ENCODE peak calls at places on chromosomes 4 and X, in seven cellular contexts. One of them, this sample, is unnamed. For H3K36me3, the result is how much of the 10 kb centered on the place peaks cover.

GRCh38 chr4:8411351-8412180 is 29.0 kb downstream of the ACOX3 start:
- DNase-seq in left lung: no peak
- DNase-seq in uterus: no peak
- DNase-seq in psoas muscle: no peak
- DNase-seq in lower lobe of right lung: no peak
- DNase-seq in brain microvascular endothelial cell: no peak
- DNase-seq in left ventricle myocardium inferior: no peak
- DNase-seq in this sample: no peak

GRCh38 chr4:166301266-166301665 is 428.2 kb downstream of the TLL1 start:
- DNase-seq in left lung: no peak
- DNase-seq in uterus: no peak
- DNase-seq in psoas muscle: no peak
- DNase-seq in lower lobe of right lung: no peak
- DNase-seq in brain microvascular endothelial cell: peak
- DNase-seq in left ventricle myocardium inferior: no peak
- DNase-seq in this sample: no peak

GRCh38 chr4:71186566-71187398 is 152.0 kb upstream of the SLC4A4 start:
- DNase-seq in left lung: peak
- DNase-seq in uterus: no peak
- DNase-seq in psoas muscle: peak
- DNase-seq in lower lobe of right lung: peak
- DNase-seq in brain microvascular endothelial cell: no peak
- DNase-seq in left ventricle myocardium inferior: peak
- DNase-seq in this sample: peak

GRCh38 chrX:155068165-155068564 is 2.8 kb downstream of the CMC4 start:
- DNase-seq in left lung: no peak
- DNase-seq in uterus: no peak
- DNase-seq in psoas muscle: no peak
- DNase-seq in lower lobe of right lung: no peak
- DNase-seq in brain microvascular endothelial cell: peak
- DNase-seq in left ventricle myocardium inferior: no peak
- DNase-seq in this sample: no peak

GRCh38 chr4:179858221-179858620 is 2385.0 kb upstream of the TENM3 start:
- DNase-seq in left lung: no peak
- DNase-seq in uterus: no peak
- DNase-seq in psoas muscle: no peak
- DNase-seq in lower lobe of right lung: no peak
- DNase-seq in brain microvascular endothelial cell: no peak
- DNase-seq in left ventricle myocardium inferior: no peak
- DNase-seq in this sample: no peak

GRCh38 chr4:103996059-103996458 is 276.3 kb upstream of the TACR3 start:
- DNase-seq in left lung: no peak
- DNase-seq in uterus: no peak
- DNase-seq in psoas muscle: no peak
- DNase-seq in lower lobe of right lung: no peak
- DNase-seq in brain microvascular endothelial cell: no peak
- DNase-seq in left ventricle myocardium inferior: no peak
- DNase-seq in this sample: no peak

GRCh38 chr4:122606364-122607043 is 14.4 kb downstream of the IL21 start:
- DNase-seq in left lung: no peak
- DNase-seq in uterus: no peak
- DNase-seq in psoas muscle: no peak
- DNase-seq in lower lobe of right lung: no peak
- DNase-seq in brain microvascular endothelial cell: no peak
- DNase-seq in left ventricle myocardium inferior: no peak
- DNase-seq in this sample: no peak

GRCh38 chr4:158018090-158018808 is 154.6 kb downstream of the GASK1B start:
- DNase-seq in left lung: no peak
- DNase-seq in uterus: no peak
- DNase-seq in psoas muscle: no peak
- DNase-seq in lower lobe of right lung: no peak
- DNase-seq in brain microvascular endothelial cell: no peak
- DNase-seq in left ventricle myocardium inferior: no peak
- DNase-seq in this sample: no peak

GRCh38 chr4:16155503-16156169 is 70.6 kb downstream of the TAPT1 start:
- DNase-seq in left lung: no peak
- DNase-seq in uterus: no peak
- DNase-seq in psoas muscle: no peak
- DNase-seq in lower lobe of right lung: no peak
- DNase-seq in brain microvascular endothelial cell: no peak
- DNase-seq in left ventricle myocardium inferior: no peak
- DNase-seq in this sample: no peak

GRCh38 chr4:140374130-140374477 is 658 bp downstream of the SCOC start:
- DNase-seq in left lung: no peak
- DNase-seq in uterus: no peak
- DNase-seq in psoas muscle: no peak
- DNase-seq in lower lobe of right lung: no peak
- DNase-seq in brain microvascular endothelial cell: no peak
- DNase-seq in left ventricle myocardium inferior: no peak
- DNase-seq in this sample: no peak

GRCh38 chr4:17811078-17811603 is 362 bp downstream of the NCAPG start:
- DNase-seq in left lung: no peak
- DNase-seq in uterus: peak
- DNase-seq in psoas muscle: peak
- DNase-seq in lower lobe of right lung: no peak
- DNase-seq in brain microvascular endothelial cell: peak
- DNase-seq in left ventricle myocardium inferior: peak
- DNase-seq in this sample: peak

GRCh38 chr4:223913-224497 is 81.3 kb downstream of the ZNF732 start:
- DNase-seq in left lung: no peak
- DNase-seq in uterus: no peak
- DNase-seq in psoas muscle: no peak
- DNase-seq in lower lobe of right lung: no peak
- DNase-seq in brain microvascular endothelial cell: no peak
- DNase-seq in left ventricle myocardium inferior: no peak
- DNase-seq in this sample: no peak

GRCh38 chrX:12241026-12241425 is 102.8 kb downstream of the FRMPD4 start:
- DNase-seq in left lung: no peak
- DNase-seq in uterus: no peak
- DNase-seq in psoas muscle: no peak
- DNase-seq in lower lobe of right lung: no peak
- DNase-seq in brain microvascular endothelial cell: peak
- DNase-seq in left ventricle myocardium inferior: no peak
- DNase-seq in this sample: no peak

GRCh38 chr4:121182296-121182695 is 18.2 kb upstream of the TNIP3 start:
- DNase-seq in left lung: no peak
- DNase-seq in uterus: no peak
- DNase-seq in psoas muscle: no peak
- DNase-seq in lower lobe of right lung: no peak
- DNase-seq in brain microvascular endothelial cell: peak
- DNase-seq in left ventricle myocardium inferior: no peak
- DNase-seq in this sample: no peak

GRCh38 chr4:1819284-1819683 is 26.2 kb downstream of the FGFR3 start:
- DNase-seq in left lung: no peak
- DNase-seq in uterus: no peak
- DNase-seq in psoas muscle: peak
- DNase-seq in lower lobe of right lung: no peak
- DNase-seq in brain microvascular endothelial cell: no peak
- DNase-seq in left ventricle myocardium inferior: no peak
- DNase-seq in this sample: no peak

GRCh38 chr4:145380123-145380522 is 101.5 kb upstream of the SMAD1 start:
- DNase-seq in left lung: no peak
- DNase-seq in uterus: no peak
- DNase-seq in psoas muscle: no peak
- DNase-seq in lower lobe of right lung: no peak
- DNase-seq in brain microvascular endothelial cell: no peak
- DNase-seq in left ventricle myocardium inferior: no peak
- DNase-seq in this sample: no peak

GRCh38 chrX:138128025-138128671 is 562.2 kb downstream of the ZIC3 start:
- DNase-seq in left lung: no peak
- DNase-seq in uterus: no peak
- DNase-seq in psoas muscle: no peak
- DNase-seq in lower lobe of right lung: no peak
- DNase-seq in brain microvascular endothelial cell: peak
- DNase-seq in left ventricle myocardium inferior: no peak
- DNase-seq in this sample: no peak

GRCh38 chr4:85423414-85423813 is 51.5 kb upstream of the ARHGAP24 start:
- DNase-seq in left lung: no peak
- DNase-seq in uterus: no peak
- DNase-seq in psoas muscle: no peak
- DNase-seq in lower lobe of right lung: no peak
- DNase-seq in brain microvascular endothelial cell: no peak
- DNase-seq in left ventricle myocardium inferior: no peak
- DNase-seq in this sample: no peak

GRCh38 chr4:145177906-145178538 is 2.4 kb downstream of the OTUD4 start:
- DNase-seq in left lung: no peak
- DNase-seq in uterus: no peak
- DNase-seq in psoas muscle: no peak
- DNase-seq in lower lobe of right lung: no peak
- DNase-seq in brain microvascular endothelial cell: no peak
- DNase-seq in left ventricle myocardium inferior: no peak
- DNase-seq in this sample: no peak

DNA sequence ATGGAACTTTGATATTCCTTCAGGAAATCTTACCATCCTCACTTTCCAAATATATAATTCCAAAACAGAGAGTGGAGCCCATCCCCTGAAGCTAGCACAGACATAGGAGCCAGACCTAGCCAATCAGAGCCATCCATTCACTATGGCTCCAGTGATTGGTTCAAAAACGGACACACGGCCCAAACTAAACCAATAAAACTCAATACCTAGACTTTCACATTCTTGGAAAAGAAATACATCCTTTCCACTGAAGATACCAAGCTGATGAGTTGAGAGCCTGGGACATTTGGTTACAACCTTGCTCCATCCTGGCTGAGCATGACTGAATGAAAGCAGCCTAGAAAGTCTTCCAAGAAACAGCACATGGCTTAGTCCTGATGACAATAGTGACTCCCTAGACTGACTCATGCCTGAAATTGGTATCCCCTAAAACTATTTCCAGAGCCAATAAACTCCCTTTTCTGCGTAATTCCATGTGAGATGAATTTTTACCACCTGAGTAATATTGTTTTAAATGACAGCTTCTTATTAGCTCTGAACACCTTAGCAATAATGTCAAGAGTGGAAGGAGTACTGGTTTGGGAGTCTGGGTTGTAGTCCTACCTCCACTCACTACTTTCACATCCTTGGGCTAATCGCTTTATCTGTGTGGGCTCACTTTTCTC is 189.6 kb upstream of the LNX1 start:
- DNase-seq in left lung: no peak
- DNase-seq in uterus: no peak
- DNase-seq in psoas muscle: no peak
- DNase-seq in lower lobe of right lung: no peak
- DNase-seq in brain microvascular endothelial cell: no peak
- DNase-seq in left ventricle myocardium inferior: no peak
- DNase-seq in this sample: no peak
- H3K36me3 ChIP-seq in left lung: under half
- H3K36me3 ChIP-seq in uterus: under half
- H3K36me3 ChIP-seq in psoas muscle: under half
- H3K36me3 ChIP-seq in lower lobe of right lung: under half
- H3K36me3 ChIP-seq in brain microvascular endothelial cell: under half
- H3K36me3 ChIP-seq in left ventricle myocardium inferior: under half
- H3K36me3 ChIP-seq in this sample: under half

GRCh38 chrX:66110112-66110511 is 53.9 kb upstream of the HEPH start:
- DNase-seq in left lung: no peak
- DNase-seq in uterus: no peak
- DNase-seq in psoas muscle: no peak
- DNase-seq in lower lobe of right lung: no peak
- DNase-seq in brain microvascular endothelial cell: no peak
- DNase-seq in left ventricle myocardium inferior: no peak
- DNase-seq in this sample: no peak
- TF ChIP-seq CTCF in left lung: peak
- TF ChIP-seq CTCF in uterus: peak
- TF ChIP-seq CTCF in psoas muscle: peak
- TF ChIP-seq CTCF in lower lobe of right lung: peak
- TF ChIP-seq CTCF in brain microvascular endothelial cell: peak
- TF ChIP-seq CTCF in left ventricle myocardium inferior: peak
- TF ChIP-seq CTCF in this sample: peak

DNA sequence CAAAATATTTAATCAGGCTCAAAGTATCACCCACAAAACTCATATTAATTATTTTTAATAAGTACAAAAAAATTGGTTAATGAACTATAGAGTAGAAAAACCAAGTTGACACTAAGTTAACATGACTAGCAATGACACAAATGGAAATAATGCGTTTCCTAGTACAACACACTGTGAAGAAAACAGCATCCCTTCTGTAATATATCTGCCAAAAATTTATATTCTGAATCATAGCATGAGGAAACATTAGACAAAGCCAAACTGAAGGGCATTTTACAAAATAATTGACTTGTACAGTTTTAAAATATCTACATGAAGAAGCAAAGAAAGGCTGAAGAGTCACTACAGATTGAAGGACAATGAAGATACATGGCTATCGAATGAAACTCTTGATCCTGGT is 477.6 kb upstream of the INTU start:
- DNase-seq in left lung: no peak
- DNase-seq in uterus: no peak
- DNase-seq in psoas muscle: no peak
- DNase-seq in lower lobe of right lung: no peak
- DNase-seq in brain microvascular endothelial cell: no peak
- DNase-seq in left ventricle myocardium inferior: no peak
- DNase-seq in this sample: no peak
- H3K36me3 ChIP-seq in left lung: under half
- H3K36me3 ChIP-seq in uterus: under half
- H3K36me3 ChIP-seq in psoas muscle: under half
- H3K36me3 ChIP-seq in lower lobe of right lung: under half
- H3K36me3 ChIP-seq in brain microvascular endothelial cell: under half
- H3K36me3 ChIP-seq in left ventricle myocardium inferior: under half
- H3K36me3 ChIP-seq in this sample: under half

DNA sequence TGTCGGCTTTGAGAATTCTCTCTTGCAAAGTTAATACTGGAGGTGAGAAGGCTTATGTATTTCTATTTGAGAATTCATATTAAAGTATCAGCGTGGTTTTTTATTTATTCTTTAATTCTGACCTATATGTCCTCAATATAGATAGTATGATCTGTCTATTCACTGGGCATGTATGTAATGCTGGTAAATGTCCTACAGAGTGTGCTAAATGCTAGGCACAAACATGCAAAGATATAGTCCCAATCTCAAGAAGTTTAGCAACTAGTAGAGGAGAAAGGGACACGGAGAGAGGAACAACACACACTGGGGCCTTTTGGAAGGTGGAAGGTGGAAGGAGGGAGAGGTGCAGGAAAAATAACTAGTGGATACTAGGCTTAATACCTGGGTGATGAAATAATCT is 11.0 kb upstream of the BMPR1B start:
- DNase-seq in left lung: no peak
- DNase-seq in uterus: no peak
- DNase-seq in psoas muscle: no peak
- DNase-seq in lower lobe of right lung: no peak
- DNase-seq in brain microvascular endothelial cell: no peak
- DNase-seq in left ventricle myocardium inferior: no peak
- DNase-seq in this sample: no peak
- TF ChIP-seq CTCF in left lung: no peak
- TF ChIP-seq CTCF in uterus: no peak
- TF ChIP-seq CTCF in psoas muscle: peak
- TF ChIP-seq CTCF in lower lobe of right lung: no peak
- TF ChIP-seq CTCF in brain microvascular endothelial cell: no peak
- TF ChIP-seq CTCF in left ventricle myocardium inferior: peak
- TF ChIP-seq CTCF in this sample: no peak